ENCODE peak calls at places on chromosomes 16 and 17, in six cellular contexts. One of them, this sample, is unnamed.

GRCh38 chr17:6413073-6413472 is 21.8 kb downstream of the AIPL1 start:
- DNase-seq in uterus: no peak
- DNase-seq in cardiac fibroblast: peak
- DNase-seq in lower leg skin: no peak
- DNase-seq in stomach: no peak
- DNase-seq in thoracic aorta: no peak
- DNase-seq in this sample: no peak

GRCh38 chr17:57519199-57519598 is 225.9 kb downstream of the CCDC182 start:
- DNase-seq in cardiac fibroblast: peak
- DNase-seq in uterus: no peak
- DNase-seq in thoracic aorta: no peak
- DNase-seq in lower leg skin: no peak
- DNase-seq in stomach: no peak
- DNase-seq in this sample: no peak

GRCh38 chr17:28878981-28879380 is 18.6 kb downstream of the FLOT2 start:
- DNase-seq in uterus: no peak
- DNase-seq in lower leg skin: no peak
- DNase-seq in thoracic aorta: no peak
- DNase-seq in cardiac fibroblast: peak
- DNase-seq in stomach: peak
- DNase-seq in this sample: no peak

GRCh38 chr17:15917439-15918027 is 27.4 kb upstream of the ADORA2B start:
- DNase-seq in lower leg skin: no peak
- DNase-seq in thoracic aorta: no peak
- DNase-seq in uterus: no peak
- DNase-seq in cardiac fibroblast: no peak
- DNase-seq in stomach: no peak
- DNase-seq in this sample: no peak

GRCh38 chr17:47693667-47694017 is 319 bp upstream of the TBKBP1 start:
- DNase-seq in stomach: no peak
- DNase-seq in cardiac fibroblast: no peak
- DNase-seq in lower leg skin: no peak
- DNase-seq in uterus: no peak
- DNase-seq in thoracic aorta: no peak
- DNase-seq in this sample: no peak

GRCh38 chr17:83010323-83011200 is 68.8 kb upstream of the METRNL start:
- DNase-seq in stomach: peak
- DNase-seq in lower leg skin: no peak
- DNase-seq in cardiac fibroblast: no peak
- DNase-seq in thoracic aorta: no peak
- DNase-seq in uterus: peak
- DNase-seq in this sample: no peak

GRCh38 chr16:9279661-9280060 is 188.2 kb downstream of the HAPSTR1 start:
- DNase-seq in cardiac fibroblast: no peak
- DNase-seq in stomach: no peak
- DNase-seq in uterus: no peak
- DNase-seq in lower leg skin: no peak
- DNase-seq in thoracic aorta: no peak
- DNase-seq in this sample: no peak

GRCh38 chr17:8341456-8341855 is 1.8 kb downstream of the ODF4 start:
- DNase-seq in uterus: no peak
- DNase-seq in stomach: no peak
- DNase-seq in thoracic aorta: no peak
- DNase-seq in cardiac fibroblast: no peak
- DNase-seq in lower leg skin: no peak
- DNase-seq in this sample: no peak

GRCh38 chr17:35764123-35764991 is 3.7 kb downstream of the C17orf50 start:
- DNase-seq in lower leg skin: peak
- DNase-seq in thoracic aorta: peak
- DNase-seq in uterus: peak
- DNase-seq in stomach: peak
- DNase-seq in cardiac fibroblast: peak
- DNase-seq in this sample: peak

GRCh38 chr16:77208382-77208781 is 9.2 kb downstream of the SYCE1L start:
- DNase-seq in stomach: no peak
- DNase-seq in lower leg skin: no peak
- DNase-seq in thoracic aorta: no peak
- DNase-seq in uterus: no peak
- DNase-seq in cardiac fibroblast: no peak
- DNase-seq in this sample: no peak

GRCh38 chr17:81865733-81866439 is 5.3 kb downstream of the ARHGDIA start:
- DNase-seq in uterus: peak
- DNase-seq in stomach: peak
- DNase-seq in lower leg skin: no peak
- DNase-seq in thoracic aorta: no peak
- DNase-seq in cardiac fibroblast: peak
- DNase-seq in this sample: no peak

GRCh38 chr16:14365200-14365851 is 264.7 kb downstream of the PARN start:
- DNase-seq in stomach: no peak
- DNase-seq in cardiac fibroblast: no peak
- DNase-seq in thoracic aorta: no peak
- DNase-seq in uterus: no peak
- DNase-seq in lower leg skin: no peak
- DNase-seq in this sample: no peak

GRCh38 chr16:64478258-64478906 is 643.5 kb downstream of the CDH11 start:
- DNase-seq in uterus: no peak
- DNase-seq in thoracic aorta: peak
- DNase-seq in stomach: no peak
- DNase-seq in lower leg skin: no peak
- DNase-seq in cardiac fibroblast: peak
- DNase-seq in this sample: no peak

GRCh38 chr17:66272699-66273390 is 29.6 kb upstream of the PRKCA start:
- DNase-seq in stomach: no peak
- DNase-seq in lower leg skin: no peak
- DNase-seq in thoracic aorta: peak
- DNase-seq in uterus: no peak
- DNase-seq in cardiac fibroblast: peak
- DNase-seq in this sample: no peak

GRCh38 chr16:12295395-12295794 is 318.9 kb downstream of the SNX29 start:
- DNase-seq in cardiac fibroblast: no peak
- DNase-seq in thoracic aorta: no peak
- DNase-seq in stomach: no peak
- DNase-seq in lower leg skin: no peak
- DNase-seq in uterus: no peak
- DNase-seq in this sample: no peak

GRCh38 chr17:50026901-50027638 is 28.8 kb upstream of the ITGA3 start:
- DNase-seq in lower leg skin: peak
- DNase-seq in uterus: peak
- DNase-seq in thoracic aorta: no peak
- DNase-seq in stomach: peak
- DNase-seq in cardiac fibroblast: peak
- DNase-seq in this sample: peak
- H3K4me3 ChIP-seq in lower leg skin: no peak
- H3K4me3 ChIP-seq in uterus: peak
- H3K4me3 ChIP-seq in thoracic aorta: peak
- H3K4me3 ChIP-seq in stomach: peak
- H3K4me3 ChIP-seq in cardiac fibroblast: peak
- H3K4me3 ChIP-seq in this sample: peak

GRCh38 chr17:63516910-63517824 is 6.0 kb upstream of the KCNH6 start:
- DNase-seq in lower leg skin: no peak
- DNase-seq in uterus: no peak
- DNase-seq in cardiac fibroblast: peak
- DNase-seq in thoracic aorta: no peak
- DNase-seq in stomach: no peak
- DNase-seq in this sample: no peak

GRCh38 chr17:63519972-63520882 is 2.9 kb upstream of the KCNH6 start:
- DNase-seq in cardiac fibroblast: no peak
- DNase-seq in stomach: no peak
- DNase-seq in uterus: no peak
- DNase-seq in lower leg skin: no peak
- DNase-seq in thoracic aorta: no peak
- DNase-seq in this sample: no peak

GRCh38 chr17:63515426-63515825 is 7.7 kb upstream of the KCNH6 start:
- DNase-seq in cardiac fibroblast: no peak
- DNase-seq in lower leg skin: no peak
- DNase-seq in uterus: no peak
- DNase-seq in stomach: no peak
- DNase-seq in thoracic aorta: no peak
- DNase-seq in this sample: no peak

GRCh38 chr17:63517825-63518534 is 5.2 kb upstream of the KCNH6 start:
- DNase-seq in lower leg skin: no peak
- DNase-seq in cardiac fibroblast: no peak
- DNase-seq in thoracic aorta: no peak
- DNase-seq in stomach: no peak
- DNase-seq in uterus: no peak
- DNase-seq in this sample: no peak

DNA sequence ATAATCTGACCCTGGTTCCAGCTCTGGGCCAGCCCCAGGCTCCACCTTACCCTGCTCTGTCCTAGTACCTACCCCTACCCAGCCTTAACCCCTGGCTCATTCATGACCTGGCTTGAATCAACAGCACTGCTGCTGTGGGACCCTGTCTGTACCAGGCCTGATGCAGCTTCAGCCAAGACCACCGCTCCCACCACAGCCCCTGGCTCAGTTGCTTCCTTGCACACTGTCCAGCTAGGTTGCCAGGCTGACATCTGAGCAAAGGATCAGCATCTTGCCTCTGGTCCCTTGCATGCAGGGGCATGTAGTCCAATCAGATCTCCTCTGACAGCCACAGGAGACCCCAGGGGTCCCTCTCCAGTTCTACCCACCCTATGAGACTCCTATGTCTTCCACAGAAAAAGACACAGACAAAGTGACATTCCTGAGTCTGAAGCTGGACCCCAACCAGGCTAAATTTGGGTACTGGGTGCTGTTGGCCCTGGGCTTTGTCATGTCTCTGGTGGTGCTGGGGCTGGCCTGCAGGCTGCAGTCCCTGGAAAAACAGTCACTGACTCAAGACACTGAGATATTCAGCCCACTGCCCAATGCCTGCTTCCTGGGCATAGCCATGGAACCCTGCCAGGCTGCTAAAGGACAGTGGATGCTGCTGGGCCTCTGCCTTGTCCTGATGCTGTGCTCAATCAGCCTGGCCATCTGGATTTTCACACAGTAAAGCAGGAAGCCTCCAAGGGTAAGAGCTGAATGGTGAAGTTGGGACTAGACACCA is 3.9 kb upstream of the KCNH6 start:
- DNase-seq in thoracic aorta: no peak
- DNase-seq in uterus: no peak
- DNase-seq in stomach: no peak
- DNase-seq in cardiac fibroblast: no peak
- DNase-seq in lower leg skin: no peak
- DNase-seq in this sample: no peak
- TF ChIP-seq CTCF in thoracic aorta: no peak
- TF ChIP-seq CTCF in uterus: no peak
- TF ChIP-seq CTCF in stomach: no peak
- TF ChIP-seq CTCF in cardiac fibroblast: no peak
- TF ChIP-seq CTCF in lower leg skin: no peak
- TF ChIP-seq CTCF in this sample: no peak

GRCh38 chr17:18953231-18953728 is 1.3 kb downstream of the SLC5A10 start:
- DNase-seq in uterus: no peak
- DNase-seq in cardiac fibroblast: no peak
- DNase-seq in thoracic aorta: no peak
- DNase-seq in stomach: no peak
- DNase-seq in lower leg skin: no peak
- DNase-seq in this sample: peak

GRCh38 chr17:18948476-18949006 is 3.4 kb upstream of the SLC5A10 start:
- DNase-seq in thoracic aorta: no peak
- DNase-seq in uterus: no peak
- DNase-seq in lower leg skin: no peak
- DNase-seq in cardiac fibroblast: no peak
- DNase-seq in stomach: no peak
- DNase-seq in this sample: no peak

GRCh38 chr17:18949566-18949965 is 2.4 kb upstream of the SLC5A10 start:
- DNase-seq in thoracic aorta: no peak
- DNase-seq in stomach: no peak
- DNase-seq in lower leg skin: no peak
- DNase-seq in cardiac fibroblast: no peak
- DNase-seq in uterus: no peak
- DNase-seq in this sample: no peak

GRCh38 chr17:18951941-18952842 is at the start of gene SLC5A10:
- DNase-seq in stomach: no peak
- DNase-seq in cardiac fibroblast: no peak
- DNase-seq in uterus: no peak
- DNase-seq in thoracic aorta: no peak
- DNase-seq in lower leg skin: no peak
- DNase-seq in this sample: peak

DNA sequence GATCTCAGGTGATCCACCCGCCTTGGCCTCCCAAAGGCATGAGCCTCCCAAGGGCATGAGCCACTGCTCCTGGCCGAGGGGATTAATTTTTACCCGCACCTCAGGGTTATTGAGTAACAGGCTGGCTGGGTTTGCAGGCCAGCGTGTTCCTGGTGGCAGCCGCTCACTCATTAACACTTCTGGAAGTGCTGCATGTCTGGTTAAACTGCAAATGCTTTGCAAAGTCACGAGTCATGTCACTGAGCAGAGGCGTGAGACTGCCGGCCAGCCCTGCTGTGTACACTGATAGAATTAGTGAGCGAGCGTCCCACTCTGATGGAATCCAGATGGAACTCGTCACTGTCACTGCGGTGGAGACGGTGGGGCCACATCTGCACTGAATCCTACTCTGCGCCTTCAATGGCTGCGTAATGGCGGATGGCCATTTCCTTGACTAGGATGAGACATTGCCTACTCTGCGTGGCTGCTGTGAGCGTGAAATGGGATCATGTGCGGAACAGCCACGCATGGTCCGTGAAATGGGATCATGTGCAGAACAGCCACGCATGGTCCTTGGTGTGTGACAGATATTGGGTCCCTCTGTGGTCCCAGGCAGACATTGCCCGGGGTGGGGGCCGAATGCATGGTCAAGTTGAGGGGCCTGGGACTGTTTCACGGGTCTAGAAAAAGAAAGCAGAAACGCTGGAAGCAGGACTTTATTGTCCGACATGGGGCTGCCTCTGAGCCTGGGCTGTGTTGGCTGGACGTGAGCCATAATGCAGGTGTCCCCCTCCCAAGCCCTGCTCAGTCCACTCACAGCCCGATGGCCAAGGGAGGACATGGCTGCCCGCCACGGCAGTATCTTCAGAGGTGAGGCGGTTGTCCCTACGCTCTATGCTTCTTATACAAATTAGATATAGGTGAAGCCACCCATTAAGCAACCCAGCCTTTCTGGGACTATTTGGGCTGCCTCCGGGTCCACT is 740 bp upstream of the SLC5A10 start:
- DNase-seq in thoracic aorta: no peak
- DNase-seq in cardiac fibroblast: no peak
- DNase-seq in uterus: no peak
- DNase-seq in stomach: peak
- DNase-seq in lower leg skin: no peak
- DNase-seq in this sample: peak
- H3K4me3 ChIP-seq in thoracic aorta: no peak
- H3K4me3 ChIP-seq in cardiac fibroblast: no peak
- H3K4me3 ChIP-seq in uterus: no peak
- H3K4me3 ChIP-seq in stomach: no peak
- H3K4me3 ChIP-seq in lower leg skin: no peak
- H3K4me3 ChIP-seq in this sample: no peak

GRCh38 chr17:45096141-45096540 is 35.0 kb downstream of the NMT1 start:
- DNase-seq in stomach: no peak
- DNase-seq in thoracic aorta: no peak
- DNase-seq in uterus: no peak
- DNase-seq in lower leg skin: no peak
- DNase-seq in cardiac fibroblast: peak
- DNase-seq in this sample: no peak
- TF ChIP-seq CTCF in stomach: peak
- TF ChIP-seq CTCF in thoracic aorta: peak
- TF ChIP-seq CTCF in uterus: no peak
- TF ChIP-seq CTCF in lower leg skin: no peak
- TF ChIP-seq CTCF in cardiac fibroblast: peak
- TF ChIP-seq CTCF in this sample: no peak

GRCh38 chr17:2621241-2621640 is 27.8 kb downstream of the PAFAH1B1 start:
- DNase-seq in thoracic aorta: no peak
- DNase-seq in lower leg skin: no peak
- DNase-seq in uterus: no peak
- DNase-seq in cardiac fibroblast: no peak
- DNase-seq in stomach: no peak
- DNase-seq in this sample: no peak

GRCh38 chr17:2624292-2624731 is 30.9 kb downstream of the PAFAH1B1 start:
- DNase-seq in stomach: no peak
- DNase-seq in cardiac fibroblast: no peak
- DNase-seq in uterus: no peak
- DNase-seq in thoracic aorta: no peak
- DNase-seq in lower leg skin: no peak
- DNase-seq in this sample: no peak
- H3K4me3 ChIP-seq in stomach: no peak
- H3K4me3 ChIP-seq in cardiac fibroblast: no peak
- H3K4me3 ChIP-seq in uterus: no peak
- H3K4me3 ChIP-seq in thoracic aorta: no peak
- H3K4me3 ChIP-seq in lower leg skin: no peak
- H3K4me3 ChIP-seq in this sample: no peak